ENCODE peak calls at places on chromosomes 7 and 10, in four cellular contexts. M, L, T and F are unnamed samples.
A peak's percentile ranks its signal among the peaks of the same experiment; 100 is the strongest.

GRCh38 chr7:139992353-139993054 is 70.2 kb downstream of the PARP12 start:
- DNase-seq in M (no peak), L (no peak), T (no peak), F (no peak)

GRCh38 chr7:93055543-93056107 is 62.2 kb downstream of the SAMD9 start:
- DNase-seq in M (no peak), L (peak; percentile 30), T (no peak), F (peak; percentile 37)

GRCh38 chr7:26553128-26553527 is 261.5 kb downstream of the SNX10 start:
- DNase-seq in M (no peak), L (no peak), T (no peak), F (no peak)

GRCh38 chr7:6310594-6310993 is 38.2 kb upstream of the CYTH3 start:
- DNase-seq in M (no peak), L (no peak), T (no peak), F (no peak)

GRCh38 chr7:131103997-131104396 is 223.7 kb upstream of the MKLN1 start:
- DNase-seq in M (no peak), L (no peak), T (no peak), F (peak; percentile 88)

GRCh38 chr7:151689196-151689971 is 169.7 kb upstream of the RHEB start:
- DNase-seq in M (no peak), L (no peak), T (no peak), F (no peak)

GRCh38 chr7:30975257-30975899 is 11.6 kb downstream of the GHRHR start:
- DNase-seq in M (no peak), L (no peak), T (no peak), F (no peak)

GRCh38 chr7:141072548-141073172 is 1.2 kb upstream of the TMEM178B start:
- DNase-seq in M (no peak), L (no peak), T (peak; percentile 48), F (peak; percentile 86)

GRCh38 chr10:124745678-124746077 is 1.5 kb upstream of the FAM53B start:
- DNase-seq in M (no peak), L (peak; percentile 64), T (no peak), F (peak; percentile 65)

GRCh38 chr7:133477786-133478185 is 224.9 kb downstream of the EXOC4 start:
- DNase-seq in M (no peak), L (no peak), T (no peak), F (no peak)